ENCODE peak calls at places on chromosomes 2 and 18, in five cellular contexts. One of them, this sample, is unnamed. For H3K9me3, the result is how much of the 10 kb centered on the place peaks cover.

GRCh38 chr2:4898706-4899105 is 793.5 kb upstream of the SOX11 start:
- DNase-seq in H1: no peak
- DNase-seq in kidney: no peak
- DNase-seq in CD8-positive, alpha-beta memory T cell: no peak
- DNase-seq in A673: peak
- DNase-seq in this sample: no peak

GRCh38 chr2:239983004-239983778 is 42.0 kb downstream of the NDUFA10 start:
- DNase-seq in H1: no peak
- DNase-seq in kidney: no peak
- DNase-seq in CD8-positive, alpha-beta memory T cell: no peak
- DNase-seq in A673: no peak
- DNase-seq in this sample: no peak

GRCh38 chr2:111642576-111643327 is 241.2 kb downstream of the ANAPC1 start:
- DNase-seq in H1: no peak
- DNase-seq in kidney: no peak
- DNase-seq in CD8-positive, alpha-beta memory T cell: no peak
- DNase-seq in A673: no peak
- DNase-seq in this sample: no peak

GRCh38 chr2:144331652-144332355 is 188.1 kb downstream of the ZEB2 start:
- DNase-seq in H1: peak
- DNase-seq in kidney: no peak
- DNase-seq in CD8-positive, alpha-beta memory T cell: peak
- DNase-seq in A673: no peak
- DNase-seq in this sample: peak

GRCh38 chr2:18987592-18988073 is 370.8 kb downstream of the OSR1 start:
- DNase-seq in H1: no peak
- DNase-seq in kidney: peak
- DNase-seq in CD8-positive, alpha-beta memory T cell: no peak
- DNase-seq in A673: peak
- DNase-seq in this sample: peak

GRCh38 chr2:88481937-88482336 is 29.4 kb upstream of the FOXI3 start:
- DNase-seq in H1: no peak
- DNase-seq in kidney: no peak
- DNase-seq in CD8-positive, alpha-beta memory T cell: no peak
- DNase-seq in A673: peak
- DNase-seq in this sample: no peak

GRCh38 chr18:77702686-77703085 is 453.0 kb downstream of the GALR1 start:
- DNase-seq in H1: no peak
- DNase-seq in kidney: no peak
- DNase-seq in CD8-positive, alpha-beta memory T cell: no peak
- DNase-seq in A673: no peak
- DNase-seq in this sample: no peak

GRCh38 chr18:28972333-28972732 is 795.4 kb upstream of the CDH2 start:
- DNase-seq in H1: no peak
- DNase-seq in kidney: no peak
- DNase-seq in CD8-positive, alpha-beta memory T cell: no peak
- DNase-seq in A673: no peak
- DNase-seq in this sample: no peak

GRCh38 chr2:64244049-64244446 is 99.8 kb upstream of the PELI1 start:
- DNase-seq in H1: no peak
- DNase-seq in kidney: no peak
- DNase-seq in CD8-positive, alpha-beta memory T cell: no peak
- DNase-seq in A673: no peak
- DNase-seq in this sample: no peak

GRCh38 chr18:54209471-54210180 is 14.8 kb downstream of the MBD2 start:
- DNase-seq in H1: no peak
- DNase-seq in kidney: no peak
- DNase-seq in CD8-positive, alpha-beta memory T cell: no peak
- DNase-seq in A673: no peak
- DNase-seq in this sample: no peak

GRCh38 chr2:75994759-75995158 is 284.0 kb upstream of the GCFC2 start:
- DNase-seq in H1: peak
- DNase-seq in kidney: no peak
- DNase-seq in CD8-positive, alpha-beta memory T cell: no peak
- DNase-seq in A673: peak
- DNase-seq in this sample: no peak

GRCh38 chr2:68653538-68653982 is 10.2 kb downstream of the PROKR1 start:
- DNase-seq in H1: no peak
- DNase-seq in kidney: no peak
- DNase-seq in CD8-positive, alpha-beta memory T cell: peak
- DNase-seq in A673: peak
- DNase-seq in this sample: no peak

DNA sequence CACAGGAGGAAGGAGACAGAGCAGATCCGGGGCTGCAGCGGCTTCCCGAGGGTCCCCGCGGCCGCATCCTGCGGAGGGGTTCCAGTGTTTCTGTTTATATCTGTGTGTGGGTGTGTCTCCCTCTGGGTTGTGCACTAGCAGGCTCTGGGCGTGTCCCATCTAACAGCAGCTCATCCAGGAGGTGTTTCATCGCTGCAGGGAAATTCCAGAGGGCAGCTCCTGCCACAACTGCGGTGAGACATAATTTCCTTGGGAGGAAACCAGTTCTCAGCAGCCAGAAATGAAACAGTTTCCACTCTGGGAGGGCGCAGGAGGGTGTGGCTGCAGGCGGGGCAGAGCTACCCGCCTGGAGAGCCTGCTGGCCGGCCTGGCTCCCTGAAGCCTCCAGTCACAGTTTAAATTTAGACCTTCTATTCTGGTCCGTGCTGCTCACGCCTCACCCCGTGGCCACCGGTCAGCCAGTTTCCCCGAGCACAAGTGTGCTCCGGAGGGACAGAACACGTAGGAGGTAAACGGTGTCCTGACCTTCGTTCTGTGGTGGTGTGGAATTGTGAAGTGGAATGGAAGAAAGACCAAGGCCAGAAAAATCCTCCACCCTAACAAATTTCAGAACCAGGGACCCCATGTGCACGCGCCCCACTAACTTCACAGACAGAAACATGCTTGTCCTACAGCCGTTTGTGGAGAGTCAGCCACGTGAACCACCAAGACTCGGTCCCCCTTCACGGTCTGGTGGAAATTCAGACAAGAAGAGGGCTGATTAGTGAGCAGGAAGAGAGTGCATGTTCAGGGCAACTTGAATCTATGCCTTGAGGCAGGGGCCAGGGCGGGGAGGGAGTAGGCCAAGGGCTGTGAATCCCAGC is 50.2 kb downstream of the TEX44 start:
- DNase-seq in H1: no peak
- DNase-seq in kidney: peak
- DNase-seq in CD8-positive, alpha-beta memory T cell: no peak
- DNase-seq in A673: peak
- DNase-seq in this sample: peak
- H3K4me3 ChIP-seq in H1: no peak
- H3K4me3 ChIP-seq in kidney: peak
- H3K4me3 ChIP-seq in CD8-positive, alpha-beta memory T cell: peak
- H3K4me3 ChIP-seq in A673: peak
- H3K4me3 ChIP-seq in this sample: peak

DNA sequence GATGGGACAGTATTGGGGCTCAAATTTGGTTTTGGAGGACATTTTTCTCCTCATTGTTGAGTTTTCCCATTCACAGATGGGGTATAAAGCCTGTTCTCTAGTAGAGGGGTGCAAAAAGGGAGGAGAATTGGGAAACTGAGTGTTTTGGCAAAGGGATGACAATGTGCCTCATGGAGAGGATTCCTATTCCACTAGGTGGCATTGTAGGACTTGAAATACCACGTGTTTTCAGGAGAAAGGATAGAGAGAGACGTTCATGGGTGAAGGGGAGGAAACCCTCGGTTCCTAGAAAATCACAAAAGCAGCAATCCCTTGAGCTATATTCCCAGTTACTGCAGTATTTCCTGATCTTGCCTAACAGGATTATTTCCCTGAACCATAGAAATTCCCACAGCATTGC is 113.7 kb upstream of the SRD5A2 start:
- DNase-seq in H1: no peak
- DNase-seq in kidney: no peak
- DNase-seq in CD8-positive, alpha-beta memory T cell: no peak
- DNase-seq in A673: peak
- DNase-seq in this sample: no peak
- H3K9me3 ChIP-seq in H1: half or more
- H3K9me3 ChIP-seq in kidney: under half
- H3K9me3 ChIP-seq in CD8-positive, alpha-beta memory T cell: under half
- H3K9me3 ChIP-seq in A673: under half
- H3K9me3 ChIP-seq in this sample: under half

GRCh38 chr2:219444566-219445091 is 10.0 kb downstream of the SPEG start:
- DNase-seq in H1: no peak
- DNase-seq in kidney: peak
- DNase-seq in CD8-positive, alpha-beta memory T cell: no peak
- DNase-seq in A673: no peak
- DNase-seq in this sample: no peak

GRCh38 chr2:219443697-219444023 is 9.0 kb downstream of the SPEG start:
- DNase-seq in H1: no peak
- DNase-seq in kidney: no peak
- DNase-seq in CD8-positive, alpha-beta memory T cell: no peak
- DNase-seq in A673: no peak
- DNase-seq in this sample: no peak

GRCh38 chr2:219441451-219442205 is 7.0 kb downstream of the SPEG start:
- DNase-seq in H1: peak
- DNase-seq in kidney: peak
- DNase-seq in CD8-positive, alpha-beta memory T cell: peak
- DNase-seq in A673: peak
- DNase-seq in this sample: no peak

GRCh38 chr2:219442206-219443015 is 7.8 kb downstream of the SPEG start:
- DNase-seq in H1: no peak
- DNase-seq in kidney: no peak
- DNase-seq in CD8-positive, alpha-beta memory T cell: no peak
- DNase-seq in A673: no peak
- DNase-seq in this sample: no peak

DNA sequence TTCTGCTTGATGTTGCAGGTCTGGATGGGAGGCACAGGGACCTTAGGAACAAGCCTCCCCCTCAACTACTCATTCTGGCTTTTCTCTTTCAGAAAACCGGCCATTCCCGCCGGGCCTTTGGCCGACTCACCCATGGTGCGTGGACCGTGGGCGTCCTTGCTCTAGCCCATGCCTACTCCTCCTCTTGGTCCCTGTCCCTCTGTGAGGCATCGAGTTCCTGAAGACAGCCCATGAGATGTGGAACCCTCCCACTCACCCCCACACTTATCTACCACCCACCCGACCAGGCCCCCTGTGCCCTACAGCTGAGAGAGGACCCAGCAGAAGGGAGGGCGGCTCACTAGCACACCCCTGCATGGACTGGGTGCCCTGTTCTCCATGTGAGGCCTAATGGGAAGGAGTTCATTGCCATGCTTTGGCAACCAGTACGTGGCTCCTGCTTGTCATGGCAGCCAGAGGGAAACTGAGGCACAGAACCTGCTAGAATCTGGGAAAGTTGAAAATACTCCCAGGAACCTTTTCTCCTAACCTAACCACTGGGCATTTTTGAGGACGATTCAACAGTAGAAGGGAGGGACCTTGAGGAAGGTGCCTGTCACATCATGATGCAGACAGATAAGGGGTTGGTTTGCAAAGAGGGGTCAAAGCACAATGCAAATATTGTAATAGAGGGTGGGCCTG is 8.5 kb downstream of the SPEG start:
- DNase-seq in H1: no peak
- DNase-seq in kidney: no peak
- DNase-seq in CD8-positive, alpha-beta memory T cell: no peak
- DNase-seq in A673: no peak
- DNase-seq in this sample: no peak
- H3K27ac ChIP-seq in H1: no peak
- H3K27ac ChIP-seq in kidney: no peak
- H3K27ac ChIP-seq in CD8-positive, alpha-beta memory T cell: no peak
- H3K27ac ChIP-seq in A673: no peak
- H3K27ac ChIP-seq in this sample: no peak

DNA sequence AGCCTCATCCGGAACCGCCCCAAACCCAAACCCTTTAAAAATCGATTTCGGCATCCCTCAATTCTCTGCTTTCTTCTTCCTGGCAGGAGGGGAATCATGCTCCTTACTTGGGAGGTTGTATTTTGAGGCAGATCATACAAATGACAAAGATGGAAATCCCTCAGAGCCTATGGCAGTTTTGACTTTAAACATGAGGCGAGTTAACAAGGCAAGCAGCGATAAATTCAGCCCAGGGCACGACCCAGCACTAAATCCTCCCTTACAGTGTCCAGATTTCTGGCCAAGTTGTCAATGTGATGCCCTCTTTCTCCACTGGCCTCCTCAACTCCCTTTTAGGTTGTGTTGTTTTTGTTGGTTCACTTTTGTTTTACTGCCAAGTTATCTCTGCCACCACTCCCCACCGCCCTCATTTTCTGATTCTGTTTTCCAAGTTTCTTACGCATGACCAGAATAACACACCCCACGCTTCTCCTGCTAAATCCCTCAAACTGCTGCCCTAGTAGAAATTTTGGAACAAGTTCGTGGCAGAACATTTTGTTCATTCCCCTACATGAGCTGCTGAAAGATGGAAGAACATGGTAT is 68.3 kb downstream of the CTAGE1 start:
- DNase-seq in H1: no peak
- DNase-seq in kidney: no peak
- DNase-seq in CD8-positive, alpha-beta memory T cell: no peak
- DNase-seq in A673: no peak
- DNase-seq in this sample: no peak
- H3K4me3 ChIP-seq in H1: peak
- H3K4me3 ChIP-seq in kidney: peak
- H3K4me3 ChIP-seq in CD8-positive, alpha-beta memory T cell: peak
- H3K4me3 ChIP-seq in A673: no peak
- H3K4me3 ChIP-seq in this sample: peak

DNA sequence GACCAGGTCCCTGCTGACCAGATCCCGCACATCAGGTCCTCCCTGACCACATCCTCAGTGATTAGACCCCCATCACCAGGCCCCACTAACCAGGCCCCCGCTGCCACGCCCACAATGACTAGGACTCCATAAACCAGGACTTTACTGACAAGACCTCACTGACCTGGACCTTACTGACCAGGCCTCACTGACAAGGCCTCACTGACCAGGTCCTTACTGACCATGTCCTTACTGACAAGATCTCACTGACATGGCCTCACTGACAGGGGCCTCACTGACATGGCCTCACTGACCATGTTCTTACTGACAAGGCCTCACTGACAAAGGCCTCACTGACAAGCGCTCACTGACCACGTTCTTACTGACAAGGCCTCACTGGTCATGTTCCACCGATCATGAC is 107.9 kb upstream of the TEKT4 start:
- DNase-seq in H1: no peak
- DNase-seq in kidney: no peak
- DNase-seq in CD8-positive, alpha-beta memory T cell: no peak
- DNase-seq in A673: no peak
- DNase-seq in this sample: no peak
- H3K9me3 ChIP-seq in H1: half or more
- H3K9me3 ChIP-seq in kidney: under half
- H3K9me3 ChIP-seq in CD8-positive, alpha-beta memory T cell: under half
- H3K9me3 ChIP-seq in A673: under half
- H3K9me3 ChIP-seq in this sample: under half